ENCODE peak calls at places on chromosomes 16 and 17, in ten cellular contexts. K is T-helper 9 cell; G is lower leg skin; I is uterus; X is GDM1; C is astrocyte; P is non-pigmented ciliary epithelial cell; S is CD8-positive, alpha-beta memory T cell; V is NCI-H345; J is B cell. Y is an unnamed sample.

GRCh38 chr17:56159764-56160394 is 6.6 kb downstream of the ANKFN1 start:
- DNase-seq in K (no peak), G (no peak), I (no peak), X (no peak), C (no peak), P (no peak), S (no peak), V (no peak), J (no peak), Y (no peak)

GRCh38 chr16:88348377-88349152 is 34.2 kb upstream of the ZNF469 start:
- DNase-seq in K (no peak), G (no peak), I (no peak), X (no peak), C (no peak), P (no peak), S (no peak), V (no peak), J (no peak), Y (no peak)

GRCh38 chr16:81945665-81946064 is 65.6 kb downstream of the SDR42E1 start:
- DNase-seq in K (no peak), G (no peak), I (no peak), X (no peak), C (peak), P (peak), S (no peak), V (no peak), J (no peak), Y (no peak)

GRCh38 chr17:4477286-4477791 is 21.3 kb upstream of the SPNS2 start:
- DNase-seq in K (no peak), G (no peak), I (no peak), X (no peak), C (no peak), P (no peak), S (no peak), V (no peak), J (no peak), Y (no peak)

GRCh38 chr16:86530251-86531192 is 20.2 kb downstream of the FOXF1 start:
- DNase-seq in K (no peak), G (no peak), I (no peak), X (no peak), C (no peak), P (no peak), S (no peak), V (no peak), J (no peak), Y (peak)

GRCh38 chr17:7296189-7296861 is 1.9 kb upstream of the YBX2 start:
- DNase-seq in K (peak), G (peak), I (peak), X (peak), C (peak), P (no peak), S (peak), V (peak), J (peak), Y (peak)

GRCh38 chr17:1298616-1299015 is 19.2 kb downstream of the TRARG1 start:
- DNase-seq in K (peak), G (no peak), I (no peak), X (no peak), C (no peak), P (no peak), S (peak), V (no peak), J (peak), Y (no peak)

GRCh38 chr16:47197536-47198179 is 53.9 kb upstream of the NETO2 start:
- DNase-seq in K (no peak), G (no peak), I (no peak), X (no peak), C (peak), P (no peak), S (no peak), V (no peak), J (no peak), Y (no peak)

GRCh38 chr17:33910200-33910857 is 344.8 kb upstream of the CCL2 start:
- DNase-seq in K (no peak), G (peak), I (no peak), X (no peak), C (no peak), P (no peak), S (no peak), V (no peak), J (no peak), Y (no peak)

GRCh38 chr17:33603794-33604193 is 310.7 kb upstream of the ASIC2 start:
- DNase-seq in K (no peak), G (no peak), I (no peak), X (no peak), C (no peak), P (no peak), S (no peak), V (no peak), J (no peak), Y (no peak)

GRCh38 chr17:21251611-21252010 is 1.6 kb downstream of the NATD1 start:
- DNase-seq in K (no peak), G (no peak), I (no peak), X (no peak), C (no peak), P (no peak), S (no peak), V (no peak), J (no peak), Y (no peak)

GRCh38 chr17:43524945-43525575 is 21.1 kb downstream of the ETV4 start:
- DNase-seq in K (no peak), G (no peak), I (no peak), X (no peak), C (peak), P (no peak), S (no peak), V (no peak), J (no peak), Y (no peak)

GRCh38 chr17:79101111-79101673 is 26.6 kb downstream of the ENGASE start:
- DNase-seq in K (no peak), G (no peak), I (no peak), X (no peak), C (no peak), P (no peak), S (no peak), V (no peak), J (no peak), Y (no peak)

GRCh38 chr16:27960619-27961295 is 102.8 kb downstream of the GSG1L start:
- DNase-seq in K (no peak), G (peak), I (no peak), X (no peak), C (no peak), P (no peak), S (no peak), V (no peak), J (no peak), Y (no peak)

Y was measured in left lung.